ENCODE peak calls at places on chromosomes 7 and 10, in nine cellular contexts. W is GM03348; P is NCI-H187 treated with DMSO at 0.1 percent for 48 hours; U is RCC 7860; C is HTR-8/SVneo; A is fibroblast of the aortic adventitia; Q is spleen; H is coronary artery; T is stimulated activated CD8-positive, alpha-beta memory T cell treated with anti-CD3 and anti-CD28 coated beads, Interleukin-4, amount 100 ng/mL, for 24 hours. M is an unnamed sample.

GRCh38 chr10:72918352-72918751 is 24.8 kb downstream of the OIT3 start:
- DNase-seq in W (no peak), P (no peak), U (no peak), C (no peak), A (no peak), Q (no peak), H (no peak), T (no peak), M (no peak)

GRCh38 chr7:1646957-1647891 is 22.9 kb upstream of the ELFN1 start:
- DNase-seq in W (peak), P (no peak), U (no peak), C (no peak), A (peak), Q (no peak), H (no peak), T (no peak), M (peak)

GRCh38 chr7:37016073-37016878 is 292.0 kb upstream of the AOAH start:
- DNase-seq in W (no peak), P (no peak), U (no peak), C (no peak), A (no peak), Q (no peak), H (no peak), T (no peak), M (no peak)

GRCh38 chr7:111829221-111829620 is 266.9 kb upstream of the IMMP2L start:
- DNase-seq in W (no peak), P (no peak), U (no peak), C (no peak), A (no peak), Q (no peak), H (no peak), T (no peak), M (no peak)

GRCh38 chr10:33602278-33602677 is 267.8 kb upstream of the NRP1 start:
- DNase-seq in W (no peak), P (no peak), U (no peak), C (no peak), A (no peak), Q (no peak), H (no peak), T (no peak), M (no peak)

GRCh38 chr7:151115836-151116418 is 29.7 kb downstream of the AGAP3 start:
- DNase-seq in W (no peak), P (no peak), U (no peak), C (peak), A (no peak), Q (no peak), H (no peak), T (no peak), M (no peak)

GRCh38 chr7:72015106-72015505 is 397.0 kb downstream of the CALN1 start:
- DNase-seq in W (no peak), P (no peak), U (no peak), C (no peak), A (no peak), Q (no peak), H (no peak), T (no peak), M (no peak)

GRCh38 chr7:21675255-21675654 is 132.4 kb downstream of the DNAH11 start:
- DNase-seq in W (no peak), P (no peak), U (no peak), C (peak), A (no peak), Q (no peak), H (no peak), T (no peak), M (no peak)

GRCh38 chr7:96486681-96487080 is 164.8 kb upstream of the SLC25A13 start:
- DNase-seq in W (no peak), P (no peak), U (no peak), C (no peak), A (no peak), Q (no peak), H (no peak), T (no peak), M (no peak)